ENCODE peak calls at places on chromosomes 6 and 20, in eight cellular contexts. Q is mammary epithelial cell; U is lower lobe of right lung; W is effector memory CD4-positive, alpha-beta T cell; C is adrenal gland; A is keratinocyte; L is right cardiac atrium; D is tibial artery. Z is an unnamed sample.

GRCh38 chr6:119333707-119334295 is 15.8 kb downstream of the MAN1A1 start:
- DNase-seq in Q (peak; percentile 20), U (no peak), W (no peak), C (no peak), A (no peak), L (no peak), D (no peak), Z (no peak)

GRCh38 chr20:23232679-23233308 is 117.8 kb upstream of the NXT1 start:
- DNase-seq in Q (no peak), U (no peak), W (no peak), C (no peak), A (no peak), L (no peak), D (no peak), Z (no peak)

GRCh38 chr6:146429831-146430230 is 113.8 kb upstream of the RAB32 start:
- DNase-seq in Q (no peak), U (no peak), W (no peak), C (no peak), A (no peak), L (no peak), D (no peak), Z (no peak)

GRCh38 chr6:119658917-119659316 is 309.4 kb upstream of the MAN1A1 start:
- DNase-seq in Q (no peak), U (no peak), W (no peak), C (no peak), A (no peak), L (no peak), D (no peak), Z (no peak)

GRCh38 chr20:38210741-38211140 is 45.7 kb upstream of the TGM2 start:
- DNase-seq in Q (peak; percentile 43), U (no peak), W (no peak), C (no peak), A (no peak), L (no peak), D (peak; percentile 13), Z (no peak)

GRCh38 chr6:25487012-25487411 is 165.0 kb upstream of the SCGN start:
- DNase-seq in Q (no peak), U (no peak), W (no peak), C (no peak), A (no peak), L (no peak), D (no peak), Z (no peak)

GRCh38 chr20:50067461-50067860 is 45.5 kb downstream of the UBE2V1 start:
- DNase-seq in Q (no peak), U (no peak), W (no peak), C (no peak), A (no peak), L (no peak), D (no peak), Z (no peak)

GRCh38 chr20:5041433-5041832 is 40.1 kb upstream of the SLC23A2 start:
- DNase-seq in Q (no peak), U (no peak), W (no peak), C (no peak), A (no peak), L (no peak), D (no peak), Z (no peak)

GRCh38 chr6:138203315-138203714 is 15.0 kb downstream of the PBOV1 start:
- DNase-seq in Q (no peak), U (no peak), W (no peak), C (no peak), A (no peak), L (no peak), D (no peak), Z (no peak)

GRCh38 chr6:13681305-13682061 is 30.2 kb downstream of the RANBP9 start:
- DNase-seq in Q (no peak), U (no peak), W (no peak), C (no peak), A (no peak), L (no peak), D (no peak), Z (peak; percentile 65)

GRCh38 chr6:13286185-13286584 is 42.2 kb downstream of the TBC1D7 start:
- DNase-seq in Q (no peak), U (no peak), W (no peak), C (no peak), A (no peak), L (no peak), D (no peak), Z (no peak)

GRCh38 chr20:622161-622560 is 12.1 kb upstream of the TCF15 start:
- DNase-seq in Q (no peak), U (peak; percentile 13), W (no peak), C (no peak), A (no peak), L (no peak), D (no peak), Z (no peak)

GRCh38 chr6:82801083-82801482 is 264.6 kb downstream of the UBE3D start:
- DNase-seq in Q (no peak), U (no peak), W (no peak), C (no peak), A (no peak), L (no peak), D (no peak), Z (no peak)

GRCh38 chr6:149563203-149563927 is 2.8 kb upstream of the GINM1 start:
- DNase-seq in Q (peak; percentile 82), U (no peak), W (no peak), C (peak; percentile 51), A (no peak), L (no peak), D (no peak), Z (no peak)

GRCh38 chr6:149135809-149136208 is 181.7 kb upstream of the TAB2 start:
- DNase-seq in Q (no peak), U (no peak), W (no peak), C (no peak), A (no peak), L (no peak), D (no peak), Z (no peak)

GRCh38 chr6:47810885-47811284 is 29.1 kb downstream of the OPN5 start:
- DNase-seq in Q (no peak), U (no peak), W (no peak), C (no peak), A (no peak), L (no peak), D (no peak), Z (no peak)

DNA sequence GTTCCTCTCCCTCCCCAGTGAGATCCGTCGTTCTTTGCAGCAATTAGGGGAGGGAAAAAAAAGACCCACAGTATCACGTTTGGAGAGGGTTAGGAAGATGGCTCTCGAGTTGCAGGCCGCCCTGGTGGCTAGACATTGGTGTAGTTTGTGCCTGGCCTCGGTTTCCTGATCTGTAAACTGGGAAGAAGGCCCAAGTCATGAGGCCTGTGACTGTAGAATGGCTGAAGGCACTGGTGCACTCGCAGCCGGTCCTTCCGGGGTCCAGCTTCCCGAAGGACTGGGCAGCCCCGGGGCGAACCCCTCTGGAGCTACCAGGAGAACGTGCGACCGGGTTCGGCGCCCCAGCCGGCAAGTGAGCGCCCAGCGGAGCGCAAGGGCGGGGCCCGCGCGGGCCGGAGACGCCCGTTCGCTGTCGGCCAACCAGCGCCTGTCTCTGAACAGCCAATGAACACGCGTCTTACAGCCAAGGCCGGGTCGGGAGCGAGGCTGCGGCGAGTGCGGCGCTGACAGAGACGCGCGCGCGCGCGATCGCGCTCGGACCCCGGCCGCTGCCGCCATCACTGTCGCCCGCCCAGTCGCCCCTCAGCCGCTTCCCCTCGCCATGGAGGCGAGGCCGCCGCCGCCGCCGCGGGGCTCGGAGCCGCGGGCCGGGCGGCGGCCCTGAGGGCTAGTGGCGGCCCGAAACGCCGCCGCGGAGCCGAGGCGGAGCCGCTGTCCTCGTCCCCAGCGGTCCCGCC is at the start of gene PTPRA:
- DNase-seq in Q (peak; percentile 86), U (peak; percentile 96), W (peak; percentile 84), C (peak; percentile 93), A (peak; percentile 45), L (peak; percentile 97), D (peak; percentile 90), Z (peak; percentile 88)
- H3K27ac ChIP-seq in Q (peak within 1 kb of the TSS; percentile 52), U (peak within 1 kb of the TSS; percentile 83), W (peak within 1 kb of the TSS; percentile 57), C (peak within 1 kb of the TSS; percentile 77), A (peak within 1 kb of the TSS; percentile 69), L (peak within 1 kb of the TSS; percentile 74), D (peak within 1 kb of the TSS; percentile 71), Z (peak within 1 kb of the TSS; percentile 71)

GRCh38 chr6:67190733-67191132 is 1444.3 kb upstream of the ADGRB3 start:
- DNase-seq in Q (no peak), U (no peak), W (no peak), C (no peak), A (no peak), L (no peak), D (no peak), Z (no peak)
- H3K4me1 ChIP-seq in Q (no peaks in the 10 kb centered on the region), U (no peaks in the 10 kb centered on the region), W (no peaks in the 10 kb centered on the region), C (no peaks in the 10 kb centered on the region), A (no peaks in the 10 kb centered on the region), L (no peaks in the 10 kb centered on the region), D (no peaks in the 10 kb centered on the region), Z (no peaks in the 10 kb centered on the region)

DNA sequence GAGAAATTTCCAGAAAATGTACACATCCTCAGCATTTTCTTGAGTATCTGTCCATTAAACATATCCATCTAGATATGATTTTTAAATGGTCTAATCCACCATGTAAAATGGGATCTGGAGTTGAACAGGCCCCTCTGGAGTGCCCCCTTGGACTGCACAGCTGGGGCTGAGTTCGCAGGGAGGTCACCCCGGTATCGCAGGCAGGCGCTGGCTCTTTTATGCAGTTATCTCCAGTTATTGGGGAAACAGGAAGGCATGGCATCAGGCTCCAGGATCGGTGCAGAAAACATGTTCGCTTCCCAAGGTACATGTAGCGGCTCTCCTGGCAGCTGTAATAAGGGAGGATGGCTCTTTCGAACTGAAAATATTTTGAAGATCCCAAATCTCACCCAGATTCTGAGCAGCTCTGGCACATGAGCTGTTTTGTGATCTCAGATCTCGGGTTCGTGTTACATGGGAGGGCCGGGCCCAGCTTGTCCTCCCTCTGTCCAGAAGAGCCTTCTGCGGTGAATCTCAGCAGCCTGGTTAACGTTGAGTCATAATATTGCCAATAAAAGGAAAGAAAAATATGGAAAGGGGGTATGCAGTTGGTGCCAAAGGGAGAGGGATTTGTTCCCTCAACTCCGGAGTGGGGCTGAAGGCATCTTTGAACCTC is 167.7 kb downstream of the EYA2 start:
- DNase-seq in Q (no peak), U (no peak), W (no peak), C (no peak), A (no peak), L (no peak), D (no peak), Z (no peak)
- H3K27ac ChIP-seq in Q (no peak overlapping the region), U (no peak overlapping the region), W (no peak overlapping the region), C (no peak overlapping the region), A (no peak overlapping the region), L (no peak overlapping the region), D (no peak overlapping the region), Z (no peak overlapping the region)

GRCh38 chr20:3896853-3897252 is 7.7 kb downstream of the PANK2 start:
- DNase-seq in Q (no peak), U (no peak), W (no peak), C (no peak), A (no peak), L (no peak), D (peak; percentile 13), Z (no peak)
- H3K4me1 ChIP-seq in Q (peaks cover 41% of the 10 kb centered on the region), U (peaks cover 99% of the 10 kb centered on the region), W (peaks cover 46% of the 10 kb centered on the region), C (peaks cover 66% of the 10 kb centered on the region), A (peaks cover 41% of the 10 kb centered on the region), L (peaks cover 15% of the 10 kb centered on the region), D (peaks cover 100% of the 10 kb centered on the region), Z (peaks cover 58% of the 10 kb centered on the region)